ENCODE peak calls at places on chromosomes 11 and 22, in six cellular contexts. K is cardiac muscle cell, S is body of pancreas, E is keratinocyte, M is A549, P is IMR-90. B is an unnamed sample. For H3K4me1, the result is how much of the 10 kb centered on the place peaks cover.

GRCh38 chr11:84607975-84608787 is 1019.0 kb downstream of the DLG2 start:
- DNase-seq in K (no peak), S (peak), E (no peak), M (no peak), P (no peak), B (no peak)

GRCh38 chr11:46360878-46361277 is 13.6 kb downstream of the DGKZ start:
- DNase-seq in K (no peak), S (no peak), E (no peak), M (no peak), P (no peak), B (no peak)

GRCh38 chr22:49218142-49218541 is 609.5 kb downstream of the BRD1 start:
- DNase-seq in K (no peak), S (no peak), E (no peak), M (no peak), P (no peak), B (peak)

GRCh38 chr11:6568191-6568918 is 35.1 kb downstream of the RRP8 start:
- DNase-seq in K (peak), S (peak), E (no peak), M (no peak), P (peak), B (no peak)

GRCh38 chr11:47916361-47916841 is 64.0 kb upstream of the PTPRJ start:
- DNase-seq in K (peak), S (peak), E (no peak), M (no peak), P (no peak), B (peak)

GRCh38 chr11:67563354-67564114 is 20.1 kb upstream of the GSTP1 start:
- DNase-seq in K (no peak), S (peak), E (no peak), M (no peak), P (peak), B (peak)

GRCh38 chr11:26851696-26852095 is 129.8 kb upstream of the SLC5A12 start:
- DNase-seq in K (no peak), S (no peak), E (no peak), M (no peak), P (no peak), B (no peak)

GRCh38 chr11:113806403-113806802 is 26.8 kb downstream of the CLDN25 start:
- DNase-seq in K (peak), S (no peak), E (no peak), M (peak), P (peak), B (peak)

GRCh38 chr11:21798216-21798615 is 394.7 kb upstream of the ANO5 start:
- DNase-seq in K (no peak), S (no peak), E (no peak), M (no peak), P (no peak), B (no peak)

GRCh38 chr11:7605544-7605943 is 67.8 kb downstream of the CYB5R2 start:
- DNase-seq in K (no peak), S (peak), E (peak), M (peak), P (peak), B (no peak)

GRCh38 chr11:135002236-135002635 is 590.2 kb upstream of the B3GAT1 start:
- DNase-seq in K (no peak), S (no peak), E (no peak), M (no peak), P (no peak), B (no peak)

GRCh38 chr11:24808173-24808572 is 311.3 kb downstream of the LUZP2 start:
- DNase-seq in K (no peak), S (no peak), E (no peak), M (no peak), P (no peak), B (no peak)

GRCh38 chr11:74321487-74322188 is 10.2 kb upstream of the P4HA3 start:
- DNase-seq in K (peak), S (peak), E (no peak), M (no peak), P (peak), B (peak)

GRCh38 chr11:88508808-88509581 is 171.5 kb upstream of the CTSC start:
- DNase-seq in K (peak), S (peak), E (no peak), M (no peak), P (no peak), B (peak)

GRCh38 chr11:88507771-88508557 is 170.4 kb upstream of the CTSC start:
- DNase-seq in K (peak), S (no peak), E (no peak), M (no peak), P (no peak), B (no peak)

GRCh38 chr11:88508558-88508807 is 170.9 kb upstream of the CTSC start:
- DNase-seq in K (peak), S (no peak), E (no peak), M (no peak), P (no peak), B (no peak)
- H3K4me3 ChIP-seq in K (peak), S (peak), E (no peak), M (peak), P (no peak), B (peak)

GRCh38 chr22:50316114-50317065 is 8.9 kb upstream of the PLXNB2 start:
- DNase-seq in K (no peak), S (no peak), E (no peak), M (no peak), P (no peak), B (no peak)
- H3K4me1 ChIP-seq in K (under half), S (under half), E (under half), M (under half), P (under half), B (under half)

DNA sequence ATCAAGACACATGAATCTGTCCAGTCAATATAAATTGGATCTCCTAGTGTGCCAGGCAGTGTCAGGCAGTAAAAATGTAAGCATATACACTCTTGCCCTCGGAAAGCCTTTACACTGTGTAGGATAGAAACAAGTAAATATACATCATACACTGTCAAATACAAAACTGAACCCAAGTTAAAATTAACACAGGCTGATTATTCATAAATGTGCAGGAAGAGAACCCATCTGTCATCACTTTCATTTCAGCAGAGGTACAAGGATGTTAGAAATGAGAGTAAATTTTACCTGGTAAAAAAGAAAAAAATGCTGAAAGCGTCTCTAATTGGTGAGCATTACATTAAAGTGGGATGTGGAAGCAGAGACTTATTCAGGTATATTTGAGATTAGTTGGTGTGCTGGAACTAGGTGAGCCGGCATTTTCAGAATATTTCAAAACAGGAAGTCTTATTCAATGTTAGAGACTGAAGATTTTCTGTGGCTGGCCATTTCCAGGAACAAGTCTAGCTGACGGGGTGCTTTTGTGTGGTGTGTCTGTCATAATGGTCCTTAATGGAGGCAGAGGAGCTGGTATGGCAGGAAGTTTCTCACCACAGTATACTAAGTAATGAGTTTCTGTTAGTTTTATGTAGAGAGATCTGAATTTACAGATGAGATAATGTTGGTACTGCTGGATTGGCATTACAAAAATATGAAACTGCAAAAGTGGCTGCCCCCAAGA is 192.6 kb downstream of the CASP12 start:
- DNase-seq in K (no peak), S (peak), E (no peak), M (no peak), P (peak), B (peak)
- H3K4me3 ChIP-seq in K (no peak), S (no peak), E (no peak), M (no peak), P (no peak), B (no peak)

GRCh38 chr11:12803086-12803826 is 129.0 kb downstream of the TEAD1 start:
- DNase-seq in K (no peak), S (no peak), E (no peak), M (no peak), P (peak), B (no peak)
- H3K4me1 ChIP-seq in K (half or more), S (half or more), E (half or more), M (half or more), P (under half), B (under half)

GRCh38 chr22:37749223-37749622 is 52.4 kb downstream of the TRIOBP start:
- DNase-seq in K (no peak), S (no peak), E (no peak), M (no peak), P (no peak), B (no peak)

GRCh38 chr22:37746366-37747089 is 49.7 kb downstream of the TRIOBP start:
- DNase-seq in K (peak), S (no peak), E (no peak), M (no peak), P (no peak), B (peak)

GRCh38 chr22:37747090-37747714 is 50.4 kb downstream of the TRIOBP start:
- DNase-seq in K (no peak), S (no peak), E (no peak), M (no peak), P (peak), B (peak)

GRCh38 chr22:37748659-37749058 is 51.8 kb downstream of the TRIOBP start:
- DNase-seq in K (no peak), S (no peak), E (no peak), M (no peak), P (no peak), B (no peak)

GRCh38 chr22:37747715-37748100 is 50.9 kb downstream of the TRIOBP start:
- DNase-seq in K (no peak), S (no peak), E (no peak), M (no peak), P (no peak), B (no peak)
- H3K4me3 ChIP-seq in K (peak), S (no peak), E (peak), M (peak), P (peak), B (peak)

GRCh38 chr22:35705141-35705540 is 12.5 kb upstream of the APOL5 start:
- DNase-seq in K (no peak), S (no peak), E (no peak), M (no peak), P (peak), B (no peak)
- H3K4me1 ChIP-seq in K (under half), S (under half), E (under half), M (under half), P (under half), B (under half)

GRCh38 chr22:43890901-43891331 is 897 bp downstream of the PNPLA5 start:
- DNase-seq in K (no peak), S (no peak), E (no peak), M (no peak), P (peak), B (no peak)
- H3K4me3 ChIP-seq in K (no peak), S (no peak), E (no peak), M (no peak), P (no peak), B (no peak)

GRCh38 chr11:133945087-133945974 is 11.4 kb downstream of the IGSF9B start:
- DNase-seq in K (no peak), S (no peak), E (no peak), M (no peak), P (peak), B (no peak)
- H3K4me1 ChIP-seq in K (under half), S (under half), E (under half), M (under half), P (under half), B (under half)

DNA sequence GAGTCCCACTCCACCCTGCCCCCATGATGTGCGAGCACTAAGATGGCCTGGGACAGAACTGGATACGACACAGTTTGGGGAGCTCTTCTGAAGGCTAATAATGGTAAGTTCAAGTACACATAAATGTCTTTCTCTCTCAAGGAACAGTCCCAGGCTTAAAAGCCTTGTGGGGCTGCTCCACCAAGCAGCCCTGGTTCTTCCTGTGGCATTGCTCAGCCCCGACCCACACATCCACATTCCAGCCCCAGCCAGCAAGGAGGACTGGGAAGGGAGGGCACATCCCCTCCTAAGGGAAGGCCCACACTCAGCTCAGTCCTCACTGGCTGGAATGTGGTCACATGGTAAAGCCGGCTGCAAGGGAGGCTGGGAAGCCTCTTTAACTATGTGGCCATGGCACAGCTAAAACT is 13.3 kb upstream of the MB start:
- DNase-seq in K (peak), S (no peak), E (peak), M (peak), P (peak), B (no peak)
- H3K4me3 ChIP-seq in K (no peak), S (no peak), E (no peak), M (no peak), P (no peak), B (no peak)